ENCODE peak calls at places on chromosomes 6 and 20, in eight cellular contexts. O is Caco-2; T is lower lobe of right lung; P is body of pancreas; K is stomach; U is heart right ventricle; W is tibial artery; E is CD4-positive, CD25-positive, alpha-beta regulatory T cell. B is an unnamed sample.

GRCh38 chr6:3523966-3524365 is 67.1 kb upstream of the SLC22A23 start:
- DNase-seq in P (no peak), U (no peak), W (no peak), T (no peak), E (no peak), K (no peak), O (no peak), B (no peak)

GRCh38 chr6:13729891-13730290 is 18.3 kb upstream of the RANBP9 start:
- DNase-seq in W (no peak), T (no peak), E (no peak), U (no peak), K (no peak), P (no peak), O (no peak), B (no peak)

GRCh38 chr6:93644611-93645010 is 225.3 kb upstream of the EPHA7 start:
- DNase-seq in O (no peak), P (no peak), U (no peak), T (no peak), E (no peak), W (no peak), K (no peak), B (peak; percentile 8)

GRCh38 chr6:31930962-31931361 is 3.4 kb downstream of the C2 start:
- DNase-seq in O (no peak), W (no peak), T (no peak), P (no peak), K (no peak), E (no peak), U (no peak), B (no peak)

GRCh38 chr6:144151010-144151727 is 852 bp downstream of the STX11 start:
- DNase-seq in P (peak; percentile 28), E (peak; percentile 94), W (no peak), U (no peak), K (no peak), T (peak; percentile 50), O (no peak), B (peak; percentile 28)

GRCh38 chr20:31708839-31709534 is 13.7 kb downstream of the BCL2L1 start:
- DNase-seq in U (no peak), P (no peak), E (no peak), T (no peak), W (no peak), O (no peak), K (peak; percentile 57), B (no peak)

GRCh38 chr20:36367907-36368306 is 61.8 kb downstream of the DLGAP4 start:
- DNase-seq in K (no peak), U (no peak), P (no peak), W (no peak), E (no peak), O (no peak), T (no peak), B (no peak)

GRCh38 chr6:119390276-119390793 is 40.8 kb upstream of the MAN1A1 start:
- DNase-seq in T (no peak), W (no peak), E (no peak), U (no peak), O (no peak), K (no peak), P (no peak), B (no peak)

GRCh38 chr6:32153252-32153834 is 598 bp upstream of the PPT2 start:
- DNase-seq in K (peak; percentile 28), U (peak; percentile 42), O (peak; percentile 70), T (peak; percentile 68), W (peak; percentile 46), E (no peak), P (no peak), B (no peak)

GRCh38 chr20:54168961-54169862 is 4.6 kb downstream of the CYP24A1 start:
- DNase-seq in U (no peak), K (no peak), T (no peak), O (no peak), P (no peak), W (no peak), E (no peak), B (no peak)

GRCh38 chr6:16206595-16207037 is 31.8 kb upstream of the GMPR start:
- DNase-seq in O (peak; percentile 56), E (peak; percentile 52), W (peak; percentile 72), U (peak; percentile 75), P (peak; percentile 71), K (peak; percentile 67), T (no peak), B (peak; percentile 64)

GRCh38 chr6:143872211-143872610 is 7.9 kb downstream of the ZC2HC1B start:
- DNase-seq in E (peak; percentile 70), T (no peak), O (no peak), W (no peak), P (no peak), K (no peak), U (no peak), B (no peak)

GRCh38 chr6:159966981-159967380 is 1.9 kb upstream of the IGF2R start:
- DNase-seq in W (no peak), K (no peak), O (no peak), U (no peak), E (no peak), T (no peak), P (no peak), B (no peak)

GRCh38 chr6:37449984-37450383 is 17.0 kb downstream of the CMTR1 start:
- DNase-seq in O (no peak), W (no peak), T (no peak), P (no peak), K (no peak), U (no peak), E (no peak), B (no peak)

GRCh38 chr6:109783245-109783990 is 92.3 kb downstream of the FIG4 start:
- DNase-seq in U (no peak), W (no peak), P (no peak), T (no peak), K (no peak), E (peak; percentile 6), O (no peak), B (no peak)

GRCh38 chr6:80338201-80338836 is 231.8 kb downstream of the BCKDHB start:
- DNase-seq in W (no peak), P (peak; percentile 61), E (peak; percentile 64), O (peak; percentile 69), K (peak; percentile 47), T (peak; percentile 75), U (peak; percentile 45), B (peak; percentile 54)

GRCh38 chr6:134729590-134729989 is 220.3 kb downstream of the ALDH8A1 start:
- DNase-seq in W (no peak), E (no peak), T (no peak), P (no peak), U (no peak), K (no peak), O (no peak), B (no peak)

DNA sequence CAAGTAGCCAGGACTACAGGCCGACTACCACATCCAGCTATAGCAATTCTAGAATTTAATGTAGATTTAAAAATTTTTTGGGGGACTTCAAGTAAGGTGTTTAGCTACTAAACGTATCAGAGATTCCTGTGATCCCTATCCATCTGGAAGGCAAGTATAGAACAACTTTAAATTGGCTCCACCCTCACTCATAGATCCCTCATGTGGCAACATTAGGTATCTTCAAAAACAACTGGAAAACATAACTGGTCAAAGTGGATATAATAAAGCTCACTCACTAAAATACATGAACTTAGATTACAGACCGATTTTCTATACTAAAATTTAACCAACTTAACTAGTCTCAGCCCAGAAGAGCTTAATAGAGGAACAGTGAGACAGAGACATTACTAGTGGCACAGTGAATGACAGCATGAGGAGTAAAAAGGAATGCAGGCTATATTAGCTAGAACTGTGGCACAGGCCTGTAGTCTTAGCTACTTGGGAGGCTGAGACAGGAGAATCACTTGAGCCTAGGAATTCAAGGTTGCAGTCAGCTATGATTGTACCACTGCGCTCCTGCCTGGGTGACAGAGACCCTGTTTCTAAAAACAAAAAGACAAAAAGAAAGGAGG is 14.7 kb downstream of the NUP153 start:
- DNase-seq in O (no peak), K (no peak), U (no peak), P (no peak), W (no peak), E (no peak), T (no peak), B (no peak)
- H3K4me1 ChIP-seq in O (no peaks in the 10 kb centered on the region), K (no peaks in the 10 kb centered on the region), U (peaks cover 31% of the 10 kb centered on the region), P (no peaks in the 10 kb centered on the region), W (no peaks in the 10 kb centered on the region), E (peaks cover 36% of the 10 kb centered on the region), T (no peaks in the 10 kb centered on the region), B (peaks cover 22% of the 10 kb centered on the region)

GRCh38 chr20:46683620-46683938 is 5.7 kb downstream of the TP53RK start:
- DNase-seq in E (no peak), K (no peak), W (no peak), P (no peak), O (no peak), T (no peak), U (no peak), B (no peak)
- H3K4me1 ChIP-seq in E (peaks cover 45% of the 10 kb centered on the region), K (peaks cover 50% of the 10 kb centered on the region), W (no peaks in the 10 kb centered on the region), P (peaks cover 51% of the 10 kb centered on the region), O (peaks cover 12% of the 10 kb centered on the region), T (peaks cover 55% of the 10 kb centered on the region), U (peaks cover 70% of the 10 kb centered on the region), B (peaks cover 36% of the 10 kb centered on the region)

DNA sequence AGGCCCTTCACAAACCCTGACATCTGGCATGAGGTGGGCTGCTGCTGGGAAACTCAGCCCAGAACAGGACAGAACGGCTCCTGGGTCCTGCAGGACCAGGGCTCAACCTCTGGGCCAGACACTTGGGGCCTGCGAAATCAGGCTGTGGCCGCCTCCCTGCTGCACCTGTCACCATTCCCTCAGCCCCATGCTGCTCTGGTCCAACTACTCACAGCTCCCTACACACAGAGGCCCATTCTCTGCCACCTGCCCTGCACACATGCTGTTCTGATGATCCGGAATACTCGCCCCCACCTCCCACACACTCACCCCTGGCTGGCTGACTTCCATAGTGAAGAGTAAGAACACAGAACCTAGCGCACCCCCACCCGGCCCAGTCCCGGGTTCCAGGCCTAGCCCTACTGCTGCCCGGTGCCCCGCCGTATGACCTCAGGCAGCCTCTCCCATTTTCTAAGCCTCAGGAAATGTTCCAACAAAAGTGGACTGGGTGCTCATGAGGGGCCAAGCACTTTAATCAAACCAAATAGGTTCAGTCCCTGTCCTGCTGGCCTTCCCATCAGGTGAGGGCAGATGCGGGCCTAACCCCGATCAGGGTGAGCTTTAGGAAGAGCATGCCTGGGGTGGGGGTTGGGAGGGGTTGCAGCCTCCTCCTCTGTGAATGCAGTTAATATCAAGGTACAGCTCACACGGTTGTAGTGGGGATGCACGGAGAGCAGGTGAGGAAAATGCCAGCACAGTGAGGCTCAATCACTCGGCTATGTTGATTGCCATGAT is 3.9 kb downstream of the PEDS1 start:
- DNase-seq in O (no peak), P (peak; percentile 79), T (no peak), K (no peak), U (no peak), W (no peak), E (no peak), B (no peak)
- H3K4me1 ChIP-seq in O (peaks cover 32% of the 10 kb centered on the region), P (peaks cover 61% of the 10 kb centered on the region), T (peaks cover 85% of the 10 kb centered on the region), K (peaks cover 82% of the 10 kb centered on the region), U (peaks cover 88% of the 10 kb centered on the region), W (no peaks in the 10 kb centered on the region), E (peaks cover 79% of the 10 kb centered on the region), B (peaks cover 67% of the 10 kb centered on the region)

GRCh38 chr6:170151235-170152110 is 139.4 kb downstream of the DLL1 start:
- DNase-seq in K (no peak), W (no peak), U (no peak), E (no peak), T (peak; percentile 50), P (no peak), O (no peak), B (no peak)
- H3K4me1 ChIP-seq in K (peaks cover 30% of the 10 kb centered on the region), W (no peaks in the 10 kb centered on the region), U (peaks cover 48% of the 10 kb centered on the region), E (peaks cover 9% of the 10 kb centered on the region), T (peaks cover 33% of the 10 kb centered on the region), P (peaks cover 18% of the 10 kb centered on the region), O (peaks cover 5% of the 10 kb centered on the region), B (peaks cover 8% of the 10 kb centered on the region)

GRCh38 chr6:137159912-137160311 is 13.5 kb downstream of the IL22RA2 start:
- DNase-seq in O (no peak), P (no peak), K (no peak), W (no peak), T (no peak), U (no peak), E (no peak), B (no peak)
- H3K4me1 ChIP-seq in O (peaks cover 6% of the 10 kb centered on the region), P (no peaks in the 10 kb centered on the region), K (no peaks in the 10 kb centered on the region), W (no peaks in the 10 kb centered on the region), T (peaks cover 30% of the 10 kb centered on the region), U (peaks cover 27% of the 10 kb centered on the region), E (no peaks in the 10 kb centered on the region), B (no peaks in the 10 kb centered on the region)

B was measured in transverse colon.